ENCODE peak calls at places on chromosomes 13 and 19, in five cellular contexts. W, J, V, H and Z are unnamed samples.

GRCh38 chr19:19371056-19371455 is 34.4 kb upstream of the GATAD2A start:
- DNase-seq in W (no peak), J (no peak), V (peak), H (no peak), Z (no peak)

GRCh38 chr13:113169277-113170272 is 11.1 kb downstream of the PROZ start:
- DNase-seq in W (no peak), J (no peak), V (no peak), H (no peak), Z (no peak)

GRCh38 chr19:13622727-13623126 is 116.4 kb upstream of the CACNA1A start:
- DNase-seq in W (no peak), J (no peak), V (no peak), H (no peak), Z (no peak)

GRCh38 chr19:4089400-4089908 is 22.8 kb upstream of the ZBTB7A start:
- DNase-seq in W (no peak), J (no peak), V (no peak), H (no peak), Z (no peak)

GRCh38 chr19:33235269-33235995 is 9.8 kb upstream of the SLC7A10 start:
- DNase-seq in W (no peak), J (peak), V (peak), H (peak), Z (peak)

GRCh38 chr19:8086849-8087248 is 34.3 kb downstream of the CCL25 start:
- DNase-seq in W (no peak), J (no peak), V (no peak), H (no peak), Z (no peak)

GRCh38 chr19:48708471-48708870 is 11.1 kb downstream of the MAMSTR start:
- DNase-seq in W (no peak), J (no peak), V (no peak), H (no peak), Z (no peak)

GRCh38 chr13:29402168-29402621 is 193.3 kb downstream of the SLC7A1 start:
- DNase-seq in W (no peak), J (no peak), V (peak), H (no peak), Z (no peak)

GRCh38 chr13:113258655-113259054 is 38.4 kb upstream of the LAMP1 start:
- DNase-seq in W (no peak), J (no peak), V (no peak), H (no peak), Z (no peak)

GRCh38 chr19:49807888-49808675 is 5.0 kb downstream of the FUZ start:
- DNase-seq in W (no peak), J (no peak), V (no peak), H (peak), Z (no peak)

GRCh38 chr19:49809987-49810389 is 3.1 kb downstream of the FUZ start:
- DNase-seq in W (no peak), J (no peak), V (no peak), H (no peak), Z (no peak)

GRCh38 chr19:49808762-49809154 is 4.3 kb downstream of the FUZ start:
- DNase-seq in W (peak), J (peak), V (peak), H (peak), Z (no peak)

GRCh38 chr19:49811328-49811727 is 1.8 kb downstream of the FUZ start:
- DNase-seq in W (no peak), J (no peak), V (peak), H (no peak), Z (no peak)

DNA sequence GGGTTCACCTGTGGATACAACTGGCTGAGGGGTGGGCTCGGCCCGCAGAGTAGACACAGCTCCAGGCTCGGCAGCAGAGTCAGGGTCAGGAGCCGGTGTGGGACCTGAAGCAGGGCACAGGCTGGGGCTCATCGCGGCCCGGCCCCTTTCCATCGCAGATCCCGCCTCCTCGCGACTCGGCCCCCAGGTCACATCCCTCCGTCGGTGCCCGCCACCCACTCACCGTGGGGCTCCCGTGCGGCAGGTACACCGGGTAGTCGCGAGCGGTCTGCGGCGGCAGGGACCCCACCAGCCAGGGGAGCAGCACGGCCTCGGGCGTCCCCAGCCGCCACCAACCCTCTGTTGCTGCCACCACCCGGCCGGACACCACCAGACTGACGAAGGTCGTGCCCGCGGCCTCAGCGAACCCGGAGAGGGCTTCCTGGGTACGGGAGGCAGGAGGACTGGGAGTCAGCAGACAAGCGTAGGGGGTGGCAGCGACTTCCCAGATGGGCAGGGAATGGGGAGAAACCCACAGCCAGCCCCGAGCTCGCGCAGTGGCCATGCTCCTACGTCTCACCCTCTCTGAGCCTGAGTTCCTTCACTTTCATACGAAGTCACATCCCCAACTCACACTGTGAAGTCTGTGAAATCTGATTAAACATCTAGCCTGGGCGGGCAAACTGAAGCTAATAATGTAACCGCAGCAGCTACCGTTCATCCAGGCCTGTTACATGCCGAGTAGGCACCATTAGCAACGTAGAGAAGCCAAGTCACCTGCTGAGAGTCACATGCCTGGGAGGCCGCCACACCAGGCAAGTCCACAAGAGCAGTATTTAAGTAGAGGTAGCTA is 3.7 kb downstream of the FUZ start:
- DNase-seq in W (no peak), J (peak), V (peak), H (peak), Z (no peak)
- H3K4me3 ChIP-seq in W (peak), J (peak), V (peak), H (peak), Z (peak)

DNA sequence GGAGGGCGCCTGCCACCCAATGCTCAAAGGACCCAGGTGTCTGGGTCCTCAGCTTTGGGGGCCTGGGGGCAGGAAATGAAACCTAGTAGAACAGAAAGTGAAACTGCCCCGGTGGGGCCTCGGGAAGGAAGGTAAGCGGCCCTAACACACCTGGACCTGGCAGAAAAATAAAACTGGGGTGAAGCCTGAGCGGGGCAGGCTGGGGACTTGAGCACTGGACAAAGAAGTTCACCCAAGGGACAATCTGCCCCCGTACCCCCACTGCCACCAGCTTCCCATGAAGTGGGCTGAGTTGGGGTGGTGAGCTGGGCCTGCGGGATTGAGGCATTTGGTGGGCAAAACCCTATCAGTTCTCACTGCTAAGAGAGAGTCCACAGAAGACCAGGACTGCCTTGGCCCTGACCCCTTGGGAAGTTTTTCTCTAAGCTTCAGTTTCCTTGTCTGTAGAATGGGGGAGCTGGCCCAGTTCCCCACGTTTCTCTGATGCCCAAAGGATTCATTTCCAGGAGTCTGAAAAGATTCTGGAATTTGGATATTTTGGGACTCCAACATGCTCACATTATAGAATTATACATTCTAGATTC is 2.3 kb downstream of the PRKD2 start:
- DNase-seq in W (no peak), J (peak), V (no peak), H (no peak), Z (no peak)
- H3K4me3 ChIP-seq in W (peak), J (peak), V (peak), H (peak), Z (peak)

GRCh38 chr19:58060231-58060630 is 1.1 kb downstream of the ZNF135 start:
- DNase-seq in W (no peak), J (no peak), V (no peak), H (no peak), Z (no peak)
- H3K4me3 ChIP-seq in W (peak), J (no peak), V (no peak), H (no peak), Z (no peak)

GRCh38 chr19:46014534-46014933 is 8.3 kb downstream of the PGLYRP1 start:
- DNase-seq in W (no peak), J (no peak), V (no peak), H (no peak), Z (no peak)
- H3K4me3 ChIP-seq in W (peak), J (no peak), V (no peak), H (no peak), Z (peak)

GRCh38 chr19:45321848-45322247 is 827 bp downstream of the CKM start:
- DNase-seq in W (no peak), J (no peak), V (no peak), H (peak), Z (no peak)
- H3K4me3 ChIP-seq in W (no peak), J (no peak), V (no peak), H (peak), Z (no peak)

GRCh38 chr13:101784313-101784712 is 331.8 kb downstream of the ITGBL1 start:
- DNase-seq in W (no peak), J (no peak), V (no peak), H (no peak), Z (no peak)
- H3K4me3 ChIP-seq in W (no peak), J (no peak), V (no peak), H (no peak), Z (no peak)

GRCh38 chr13:101454767-101455166 is 2.3 kb downstream of the ITGBL1 start:
- DNase-seq in W (no peak), J (no peak), V (peak), H (no peak), Z (no peak)
- H3K4me3 ChIP-seq in W (peak), J (no peak), V (peak), H (no peak), Z (peak)

GRCh38 chr19:11180346-11180745 is 17.0 kb downstream of the KANK2 start:
- DNase-seq in W (no peak), J (no peak), V (no peak), H (peak), Z (no peak)

GRCh38 chr19:11181488-11181887 is 15.9 kb downstream of the KANK2 start:
- DNase-seq in W (no peak), J (no peak), V (no peak), H (no peak), Z (no peak)

GRCh38 chr19:11179716-11180297 is 17.5 kb downstream of the KANK2 start:
- DNase-seq in W (no peak), J (peak), V (no peak), H (no peak), Z (no peak)

GRCh38 chr19:11187409-11187808 is 9.9 kb downstream of the KANK2 start:
- DNase-seq in W (no peak), J (no peak), V (no peak), H (no peak), Z (no peak)

DNA sequence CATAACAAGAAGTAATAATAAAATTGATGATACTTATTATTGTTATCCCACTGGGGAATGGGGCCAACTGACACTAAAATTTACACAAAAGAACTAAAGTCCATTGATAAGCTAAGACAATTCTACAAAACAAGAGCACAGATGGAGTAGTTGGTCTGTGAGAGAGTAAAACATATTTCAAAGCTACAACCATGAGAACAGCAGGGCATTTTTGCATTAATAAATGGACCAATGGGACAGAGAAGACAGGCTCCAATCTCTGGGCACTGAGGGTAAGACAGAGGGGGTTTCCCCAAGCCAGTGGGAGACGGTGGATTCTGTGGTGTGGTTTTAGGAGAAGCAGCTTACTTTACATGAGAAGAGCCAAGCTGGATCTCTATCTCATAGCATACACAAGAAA is 14.4 kb downstream of the KANK2 start:
- DNase-seq in W (no peak), J (no peak), V (no peak), H (no peak), Z (no peak)
- H3K4me3 ChIP-seq in W (no peak), J (no peak), V (no peak), H (no peak), Z (no peak)

DNA sequence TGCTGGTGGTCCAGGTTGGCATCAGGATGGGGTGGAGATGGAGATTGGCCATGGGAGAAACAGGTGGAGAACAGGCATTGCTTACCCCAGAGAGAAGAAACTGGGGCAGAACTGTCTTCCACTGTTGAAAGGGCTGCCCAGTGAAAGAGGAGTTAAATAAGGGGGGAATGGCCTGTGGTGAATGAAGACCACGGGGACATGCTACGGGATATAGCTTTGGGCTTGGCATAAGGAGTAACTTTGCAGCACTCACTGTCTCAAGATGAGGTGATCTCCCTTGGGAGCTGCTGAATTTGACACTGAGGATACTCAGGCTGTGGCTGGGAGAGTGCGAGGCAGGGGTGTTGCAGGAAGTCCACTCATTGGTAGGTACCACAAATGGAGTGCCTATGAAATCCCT is 10.6 kb upstream of the GPR18 start:
- DNase-seq in W (no peak), J (no peak), V (no peak), H (no peak), Z (no peak)
- H3K4me3 ChIP-seq in W (no peak), J (no peak), V (no peak), H (no peak), Z (no peak)

DNA sequence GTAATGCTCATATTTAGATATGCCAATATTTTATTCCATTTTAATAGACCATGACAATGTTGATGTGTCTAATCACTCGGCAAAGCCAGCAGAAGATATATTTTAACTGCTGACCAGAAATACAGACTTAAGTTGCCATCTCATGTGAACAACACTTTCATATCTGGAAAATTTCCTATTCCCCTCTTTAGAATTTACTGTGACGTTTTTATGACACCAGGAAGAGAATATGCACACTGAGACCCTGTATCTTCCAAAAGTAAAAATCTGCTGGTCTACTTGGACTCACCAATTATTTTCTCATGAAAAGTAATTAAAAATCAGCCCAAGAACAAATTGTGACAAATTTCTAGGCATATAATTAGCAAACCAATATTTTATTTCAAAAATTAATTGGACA is 2.1 kb downstream of the PROSER1 start:
- DNase-seq in W (no peak), J (no peak), V (no peak), H (no peak), Z (no peak)
- H3K4me3 ChIP-seq in W (peak), J (peak), V (peak), H (peak), Z (peak)